ENCODE peak calls at places on chromosomes 11 and 22, in nine cellular contexts. One of them, this sample, is unnamed.

GRCh38 chr22:47129902-47130301 is 367.5 kb downstream of the TBC1D22A start:
- DNase-seq in T-helper 1 cell: no peak
- DNase-seq in T-helper 2 cell: no peak
- DNase-seq in activated T-cell treated with anti-CD3 and anti-CD28 coated beads for 1 hour: no peak
- DNase-seq in stimulated activated CD8-positive, alpha-beta memory T cell treated with anti-CD3 and anti-CD28 coated beads, Interleukin-7, amount 100 ng/mL, for 1 hour: no peak
- DNase-seq in ACHN: no peak
- DNase-seq in left ventricle myocardium inferior: peak
- DNase-seq in sciatic nerve: no peak
- DNase-seq in lung: no peak
- DNase-seq in this sample: peak

GRCh38 chr11:120568572-120569307 is 57.2 kb downstream of the GRIK4 start:
- DNase-seq in T-helper 1 cell: no peak
- DNase-seq in T-helper 2 cell: no peak
- DNase-seq in activated T-cell treated with anti-CD3 and anti-CD28 coated beads for 1 hour: no peak
- DNase-seq in stimulated activated CD8-positive, alpha-beta memory T cell treated with anti-CD3 and anti-CD28 coated beads, Interleukin-7, amount 100 ng/mL, for 1 hour: no peak
- DNase-seq in ACHN: no peak
- DNase-seq in left ventricle myocardium inferior: no peak
- DNase-seq in sciatic nerve: no peak
- DNase-seq in lung: no peak
- DNase-seq in this sample: no peak

GRCh38 chr11:67493548-67494370 is 10.9 kb downstream of the AIP start:
- DNase-seq in T-helper 1 cell: no peak
- DNase-seq in T-helper 2 cell: no peak
- DNase-seq in activated T-cell treated with anti-CD3 and anti-CD28 coated beads for 1 hour: no peak
- DNase-seq in stimulated activated CD8-positive, alpha-beta memory T cell treated with anti-CD3 and anti-CD28 coated beads, Interleukin-7, amount 100 ng/mL, for 1 hour: no peak
- DNase-seq in ACHN: no peak
- DNase-seq in left ventricle myocardium inferior: no peak
- DNase-seq in sciatic nerve: peak
- DNase-seq in lung: no peak
- DNase-seq in this sample: no peak

GRCh38 chr11:18352581-18352980 is 30.2 kb downstream of the GTF2H1 start:
- DNase-seq in T-helper 1 cell: no peak
- DNase-seq in T-helper 2 cell: no peak
- DNase-seq in activated T-cell treated with anti-CD3 and anti-CD28 coated beads for 1 hour: no peak
- DNase-seq in stimulated activated CD8-positive, alpha-beta memory T cell treated with anti-CD3 and anti-CD28 coated beads, Interleukin-7, amount 100 ng/mL, for 1 hour: no peak
- DNase-seq in ACHN: no peak
- DNase-seq in left ventricle myocardium inferior: no peak
- DNase-seq in sciatic nerve: no peak
- DNase-seq in lung: no peak
- DNase-seq in this sample: peak

GRCh38 chr11:9150944-9151343 is 59.5 kb upstream of the SCUBE2 start:
- DNase-seq in T-helper 1 cell: no peak
- DNase-seq in T-helper 2 cell: no peak
- DNase-seq in activated T-cell treated with anti-CD3 and anti-CD28 coated beads for 1 hour: no peak
- DNase-seq in stimulated activated CD8-positive, alpha-beta memory T cell treated with anti-CD3 and anti-CD28 coated beads, Interleukin-7, amount 100 ng/mL, for 1 hour: no peak
- DNase-seq in ACHN: no peak
- DNase-seq in left ventricle myocardium inferior: no peak
- DNase-seq in sciatic nerve: no peak
- DNase-seq in lung: no peak
- DNase-seq in this sample: no peak

GRCh38 chr22:38270091-38270972 is 2.5 kb downstream of the TMEM184B start:
- DNase-seq in T-helper 1 cell: no peak
- DNase-seq in T-helper 2 cell: no peak
- DNase-seq in activated T-cell treated with anti-CD3 and anti-CD28 coated beads for 1 hour: no peak
- DNase-seq in stimulated activated CD8-positive, alpha-beta memory T cell treated with anti-CD3 and anti-CD28 coated beads, Interleukin-7, amount 100 ng/mL, for 1 hour: no peak
- DNase-seq in ACHN: no peak
- DNase-seq in left ventricle myocardium inferior: no peak
- DNase-seq in sciatic nerve: no peak
- DNase-seq in lung: no peak
- DNase-seq in this sample: no peak

GRCh38 chr11:11422291-11423128 is 69.5 kb upstream of the CSNK2A3 start:
- DNase-seq in T-helper 1 cell: no peak
- DNase-seq in T-helper 2 cell: no peak
- DNase-seq in activated T-cell treated with anti-CD3 and anti-CD28 coated beads for 1 hour: no peak
- DNase-seq in stimulated activated CD8-positive, alpha-beta memory T cell treated with anti-CD3 and anti-CD28 coated beads, Interleukin-7, amount 100 ng/mL, for 1 hour: no peak
- DNase-seq in ACHN: no peak
- DNase-seq in left ventricle myocardium inferior: no peak
- DNase-seq in sciatic nerve: no peak
- DNase-seq in lung: no peak
- DNase-seq in this sample: peak

GRCh38 chr11:63670738-63671321 is 346 bp downstream of the ATL3 start:
- DNase-seq in T-helper 1 cell: peak
- DNase-seq in T-helper 2 cell: peak
- DNase-seq in activated T-cell treated with anti-CD3 and anti-CD28 coated beads for 1 hour: peak
- DNase-seq in stimulated activated CD8-positive, alpha-beta memory T cell treated with anti-CD3 and anti-CD28 coated beads, Interleukin-7, amount 100 ng/mL, for 1 hour: no peak
- DNase-seq in ACHN: peak
- DNase-seq in left ventricle myocardium inferior: peak
- DNase-seq in sciatic nerve: peak
- DNase-seq in lung: peak
- DNase-seq in this sample: no peak

GRCh38 chr11:62931501-62932278 is 10.5 kb upstream of the CHRM1 start:
- DNase-seq in T-helper 1 cell: no peak
- DNase-seq in T-helper 2 cell: no peak
- DNase-seq in activated T-cell treated with anti-CD3 and anti-CD28 coated beads for 1 hour: no peak
- DNase-seq in stimulated activated CD8-positive, alpha-beta memory T cell treated with anti-CD3 and anti-CD28 coated beads, Interleukin-7, amount 100 ng/mL, for 1 hour: no peak
- DNase-seq in ACHN: no peak
- DNase-seq in left ventricle myocardium inferior: no peak
- DNase-seq in sciatic nerve: no peak
- DNase-seq in lung: no peak
- DNase-seq in this sample: no peak

GRCh38 chr11:112665291-112665690 is 295.9 kb upstream of the NCAM1 start:
- DNase-seq in T-helper 1 cell: no peak
- DNase-seq in T-helper 2 cell: no peak
- DNase-seq in activated T-cell treated with anti-CD3 and anti-CD28 coated beads for 1 hour: no peak
- DNase-seq in stimulated activated CD8-positive, alpha-beta memory T cell treated with anti-CD3 and anti-CD28 coated beads, Interleukin-7, amount 100 ng/mL, for 1 hour: no peak
- DNase-seq in ACHN: no peak
- DNase-seq in left ventricle myocardium inferior: no peak
- DNase-seq in sciatic nerve: no peak
- DNase-seq in lung: no peak
- DNase-seq in this sample: no peak

GRCh38 chr11:74634537-74634936 is 42.2 kb downstream of the POLD3 start:
- DNase-seq in T-helper 1 cell: no peak
- DNase-seq in T-helper 2 cell: no peak
- DNase-seq in activated T-cell treated with anti-CD3 and anti-CD28 coated beads for 1 hour: no peak
- DNase-seq in stimulated activated CD8-positive, alpha-beta memory T cell treated with anti-CD3 and anti-CD28 coated beads, Interleukin-7, amount 100 ng/mL, for 1 hour: no peak
- DNase-seq in ACHN: peak
- DNase-seq in left ventricle myocardium inferior: no peak
- DNase-seq in sciatic nerve: no peak
- DNase-seq in lung: no peak
- DNase-seq in this sample: peak

GRCh38 chr22:36770116-36770945 is 5.6 kb downstream of the IFT27 start:
- DNase-seq in T-helper 1 cell: no peak
- DNase-seq in T-helper 2 cell: no peak
- DNase-seq in activated T-cell treated with anti-CD3 and anti-CD28 coated beads for 1 hour: no peak
- DNase-seq in stimulated activated CD8-positive, alpha-beta memory T cell treated with anti-CD3 and anti-CD28 coated beads, Interleukin-7, amount 100 ng/mL, for 1 hour: no peak
- DNase-seq in ACHN: no peak
- DNase-seq in left ventricle myocardium inferior: no peak
- DNase-seq in sciatic nerve: peak
- DNase-seq in lung: no peak
- DNase-seq in this sample: no peak

GRCh38 chr11:23555085-23555484 is 694.8 kb upstream of the CCDC179 start:
- DNase-seq in T-helper 1 cell: no peak
- DNase-seq in T-helper 2 cell: no peak
- DNase-seq in activated T-cell treated with anti-CD3 and anti-CD28 coated beads for 1 hour: no peak
- DNase-seq in stimulated activated CD8-positive, alpha-beta memory T cell treated with anti-CD3 and anti-CD28 coated beads, Interleukin-7, amount 100 ng/mL, for 1 hour: no peak
- DNase-seq in ACHN: no peak
- DNase-seq in left ventricle myocardium inferior: no peak
- DNase-seq in sciatic nerve: no peak
- DNase-seq in lung: no peak
- DNase-seq in this sample: peak

GRCh38 chr11:110907629-110908028 is 195.4 kb upstream of the ARHGAP20 start:
- DNase-seq in T-helper 1 cell: no peak
- DNase-seq in T-helper 2 cell: no peak
- DNase-seq in activated T-cell treated with anti-CD3 and anti-CD28 coated beads for 1 hour: no peak
- DNase-seq in stimulated activated CD8-positive, alpha-beta memory T cell treated with anti-CD3 and anti-CD28 coated beads, Interleukin-7, amount 100 ng/mL, for 1 hour: no peak
- DNase-seq in ACHN: peak
- DNase-seq in left ventricle myocardium inferior: no peak
- DNase-seq in sciatic nerve: no peak
- DNase-seq in lung: peak
- DNase-seq in this sample: peak

GRCh38 chr11:67410369-67410831 is 5.1 kb upstream of the CARNS1 start:
- DNase-seq in T-helper 1 cell: no peak
- DNase-seq in T-helper 2 cell: no peak
- DNase-seq in activated T-cell treated with anti-CD3 and anti-CD28 coated beads for 1 hour: no peak
- DNase-seq in stimulated activated CD8-positive, alpha-beta memory T cell treated with anti-CD3 and anti-CD28 coated beads, Interleukin-7, amount 100 ng/mL, for 1 hour: no peak
- DNase-seq in ACHN: no peak
- DNase-seq in left ventricle myocardium inferior: no peak
- DNase-seq in sciatic nerve: no peak
- DNase-seq in lung: no peak
- DNase-seq in this sample: no peak

GRCh38 chr22:43008509-43008908 is 6.4 kb downstream of the PACSIN2 start:
- DNase-seq in T-helper 1 cell: no peak
- DNase-seq in T-helper 2 cell: no peak
- DNase-seq in activated T-cell treated with anti-CD3 and anti-CD28 coated beads for 1 hour: no peak
- DNase-seq in stimulated activated CD8-positive, alpha-beta memory T cell treated with anti-CD3 and anti-CD28 coated beads, Interleukin-7, amount 100 ng/mL, for 1 hour: no peak
- DNase-seq in ACHN: no peak
- DNase-seq in left ventricle myocardium inferior: no peak
- DNase-seq in sciatic nerve: no peak
- DNase-seq in lung: no peak
- DNase-seq in this sample: no peak

GRCh38 chr22:42721045-42721434 is 370 bp upstream of the A4GALT start:
- DNase-seq in T-helper 1 cell: no peak
- DNase-seq in T-helper 2 cell: no peak
- DNase-seq in activated T-cell treated with anti-CD3 and anti-CD28 coated beads for 1 hour: no peak
- DNase-seq in stimulated activated CD8-positive, alpha-beta memory T cell treated with anti-CD3 and anti-CD28 coated beads, Interleukin-7, amount 100 ng/mL, for 1 hour: no peak
- DNase-seq in ACHN: peak
- DNase-seq in left ventricle myocardium inferior: no peak
- DNase-seq in sciatic nerve: no peak
- DNase-seq in lung: no peak
- DNase-seq in this sample: no peak